ENCODE peak calls at places on chromosomes 11 and 22, in five cellular contexts. One of them, this sample, is unnamed.

GRCh38 chr22:24108073-24108472 is 73.2 kb upstream of the SUSD2 start:
- DNase-seq in H1: no peak
- DNase-seq in neuronal stem cell: no peak
- DNase-seq in mesendoderm: peak
- DNase-seq in mesenchymal stem cell: no peak
- DNase-seq in this sample: no peak

GRCh38 chr22:21896951-21897513 is 29.6 kb upstream of the MAPK1 start:
- DNase-seq in H1: no peak
- DNase-seq in neuronal stem cell: no peak
- DNase-seq in mesendoderm: no peak
- DNase-seq in mesenchymal stem cell: no peak
- DNase-seq in this sample: no peak

GRCh38 chr22:36823177-36823839 is 6.5 kb upstream of the PVALB start:
- DNase-seq in H1: no peak
- DNase-seq in neuronal stem cell: no peak
- DNase-seq in mesendoderm: peak
- DNase-seq in mesenchymal stem cell: peak
- DNase-seq in this sample: peak

GRCh38 chr11:113876074-113876797 is 864 bp upstream of the USP28 start:
- DNase-seq in H1: no peak
- DNase-seq in neuronal stem cell: no peak
- DNase-seq in mesendoderm: no peak
- DNase-seq in mesenchymal stem cell: no peak
- DNase-seq in this sample: no peak

GRCh38 chr22:37636949-37637273 is 2.6 kb upstream of the SH3BP1 start:
- DNase-seq in H1: no peak
- DNase-seq in neuronal stem cell: no peak
- DNase-seq in mesendoderm: no peak
- DNase-seq in mesenchymal stem cell: no peak
- DNase-seq in this sample: no peak

GRCh38 chr22:20247010-20247505 is 21.1 kb downstream of the RTN4R start:
- DNase-seq in H1: no peak
- DNase-seq in neuronal stem cell: no peak
- DNase-seq in mesendoderm: no peak
- DNase-seq in mesenchymal stem cell: peak
- DNase-seq in this sample: peak

GRCh38 chr11:43789700-43790443 is 90.8 kb upstream of the ALKBH3 start:
- DNase-seq in H1: no peak
- DNase-seq in neuronal stem cell: no peak
- DNase-seq in mesendoderm: no peak
- DNase-seq in mesenchymal stem cell: peak
- DNase-seq in this sample: peak

GRCh38 chr22:32255217-32255616 is at the start of gene SLC5A4:
- DNase-seq in H1: no peak
- DNase-seq in neuronal stem cell: no peak
- DNase-seq in mesendoderm: no peak
- DNase-seq in mesenchymal stem cell: no peak
- DNase-seq in this sample: no peak

GRCh38 chr11:133835258-133836075 is 9.8 kb downstream of the SPATA19 start:
- DNase-seq in H1: peak
- DNase-seq in neuronal stem cell: peak
- DNase-seq in mesendoderm: peak
- DNase-seq in mesenchymal stem cell: peak
- DNase-seq in this sample: peak

GRCh38 chr11:78698612-78699011 is 123.9 kb upstream of the NARS2 start:
- DNase-seq in H1: no peak
- DNase-seq in neuronal stem cell: no peak
- DNase-seq in mesendoderm: no peak
- DNase-seq in mesenchymal stem cell: no peak
- DNase-seq in this sample: peak

GRCh38 chr11:74238243-74238642 is 67.2 kb downstream of the PPME1 start:
- DNase-seq in H1: no peak
- DNase-seq in neuronal stem cell: no peak
- DNase-seq in mesendoderm: no peak
- DNase-seq in mesenchymal stem cell: no peak
- DNase-seq in this sample: no peak

GRCh38 chr11:117941163-117941707 is 12.0 kb upstream of the TMPRSS13 start:
- DNase-seq in H1: no peak
- DNase-seq in neuronal stem cell: no peak
- DNase-seq in mesendoderm: no peak
- DNase-seq in mesenchymal stem cell: no peak
- DNase-seq in this sample: no peak

GRCh38 chr22:21759631-21760030 is 24.0 kb upstream of the YPEL1 start:
- DNase-seq in H1: no peak
- DNase-seq in neuronal stem cell: no peak
- DNase-seq in mesendoderm: no peak
- DNase-seq in mesenchymal stem cell: no peak
- DNase-seq in this sample: no peak

GRCh38 chr22:22019659-22020424 is 37.3 kb upstream of the TOP3B start:
- DNase-seq in H1: no peak
- DNase-seq in neuronal stem cell: no peak
- DNase-seq in mesendoderm: no peak
- DNase-seq in mesenchymal stem cell: no peak
- DNase-seq in this sample: no peak

GRCh38 chr11:66291706-66292542 is at the start of gene TMEM151A:
- DNase-seq in H1: peak
- DNase-seq in neuronal stem cell: no peak
- DNase-seq in mesendoderm: no peak
- DNase-seq in mesenchymal stem cell: no peak
- DNase-seq in this sample: no peak

GRCh38 chr22:39488563-39489083 is 13.5 kb upstream of the MIEF1 start:
- DNase-seq in H1: no peak
- DNase-seq in neuronal stem cell: no peak
- DNase-seq in mesendoderm: no peak
- DNase-seq in mesenchymal stem cell: no peak
- DNase-seq in this sample: no peak

GRCh38 chr11:133803026-133803425 is 42.3 kb downstream of the SPATA19 start:
- DNase-seq in H1: no peak
- DNase-seq in neuronal stem cell: no peak
- DNase-seq in mesendoderm: no peak
- DNase-seq in mesenchymal stem cell: no peak
- DNase-seq in this sample: no peak

GRCh38 chr11:107331728-107332127 is 125.9 kb downstream of the CWF19L2 start:
- DNase-seq in H1: no peak
- DNase-seq in neuronal stem cell: no peak
- DNase-seq in mesendoderm: no peak
- DNase-seq in mesenchymal stem cell: no peak
- DNase-seq in this sample: no peak

GRCh38 chr22:44840611-44841322 is 88.4 kb downstream of the ARHGAP8 start:
- DNase-seq in H1: no peak
- DNase-seq in neuronal stem cell: no peak
- DNase-seq in mesendoderm: no peak
- DNase-seq in mesenchymal stem cell: no peak
- DNase-seq in this sample: no peak
- H2BK15ac ChIP-seq in H1: no peak
- H2BK15ac ChIP-seq in neuronal stem cell: no peak
- H2BK15ac ChIP-seq in mesendoderm: no peak
- H2BK15ac ChIP-seq in mesenchymal stem cell: no peak
- H2BK15ac ChIP-seq in this sample: no peak

DNA sequence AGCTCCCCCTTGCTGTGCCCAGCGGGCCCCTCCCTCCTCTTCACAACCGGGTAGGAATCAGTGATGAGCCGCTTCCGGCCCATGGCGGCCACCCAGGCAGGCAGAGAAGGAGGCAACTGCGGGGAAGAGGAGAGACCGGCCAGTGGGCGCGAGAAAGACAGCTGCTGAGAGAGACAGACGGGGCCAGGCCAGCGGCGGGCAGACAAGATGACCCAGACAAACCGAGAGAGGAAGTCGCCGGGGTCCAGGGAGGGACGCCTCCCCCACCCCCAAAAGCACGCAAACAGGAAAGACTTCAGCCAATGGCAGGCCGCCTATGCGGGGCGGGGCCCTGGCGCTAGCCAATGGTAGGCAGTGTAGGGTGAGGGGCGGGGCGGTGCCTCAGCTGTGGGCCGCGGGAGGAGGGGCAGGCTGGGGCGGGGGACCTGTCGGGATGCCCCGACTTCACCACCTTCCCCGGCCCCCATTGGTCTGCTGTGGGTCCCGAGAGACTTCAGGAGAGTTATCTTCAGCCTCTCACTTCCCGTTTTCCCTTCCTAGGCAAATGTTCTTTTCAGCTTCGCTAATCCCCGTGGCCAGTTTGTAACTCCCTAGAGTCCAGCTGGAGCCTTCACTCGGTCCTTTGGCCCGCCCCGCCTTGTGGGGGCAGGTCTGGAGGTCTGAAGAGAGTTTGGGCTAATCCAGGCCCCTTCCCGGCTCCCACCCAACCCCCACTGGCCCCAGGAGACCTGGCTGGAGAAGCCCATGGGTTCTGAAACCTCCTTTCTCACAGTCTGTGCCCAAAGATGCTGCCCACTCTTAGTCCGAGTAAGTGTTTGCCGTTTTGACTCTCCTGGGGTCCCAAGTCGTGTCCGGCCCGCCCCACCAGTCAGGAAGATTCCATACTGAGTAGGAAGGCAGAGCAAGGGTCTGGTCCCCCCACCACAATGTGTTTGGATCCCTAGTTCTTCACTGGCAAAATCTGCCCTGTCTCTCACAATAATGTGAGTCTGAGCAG is at the start of gene POLD4:
- DNase-seq in H1: peak
- DNase-seq in neuronal stem cell: peak
- DNase-seq in mesendoderm: peak
- DNase-seq in mesenchymal stem cell: peak
- DNase-seq in this sample: peak
- H2BK15ac ChIP-seq in H1: peak
- H2BK15ac ChIP-seq in neuronal stem cell: peak
- H2BK15ac ChIP-seq in mesendoderm: no peak
- H2BK15ac ChIP-seq in mesenchymal stem cell: peak
- H2BK15ac ChIP-seq in this sample: peak

GRCh38 chr22:41286639-41287091 is 678 bp upstream of the RANGAP1 start:
- DNase-seq in H1: no peak
- DNase-seq in neuronal stem cell: no peak
- DNase-seq in mesendoderm: no peak
- DNase-seq in mesenchymal stem cell: no peak
- DNase-seq in this sample: peak
- H2BK15ac ChIP-seq in H1: no peak
- H2BK15ac ChIP-seq in neuronal stem cell: no peak
- H2BK15ac ChIP-seq in mesendoderm: no peak
- H2BK15ac ChIP-seq in mesenchymal stem cell: no peak
- H2BK15ac ChIP-seq in this sample: peak

GRCh38 chr22:41513391-41513790 is 30.9 kb downstream of the POLR3H start:
- DNase-seq in H1: no peak
- DNase-seq in neuronal stem cell: no peak
- DNase-seq in mesendoderm: no peak
- DNase-seq in mesenchymal stem cell: no peak
- DNase-seq in this sample: no peak

GRCh38 chr22:41521166-41521565 is 23.1 kb downstream of the POLR3H start:
- DNase-seq in H1: no peak
- DNase-seq in neuronal stem cell: no peak
- DNase-seq in mesendoderm: no peak
- DNase-seq in mesenchymal stem cell: no peak
- DNase-seq in this sample: no peak

GRCh38 chr22:41516462-41516861 is 27.8 kb downstream of the POLR3H start:
- DNase-seq in H1: no peak
- DNase-seq in neuronal stem cell: no peak
- DNase-seq in mesendoderm: no peak
- DNase-seq in mesenchymal stem cell: no peak
- DNase-seq in this sample: no peak

GRCh38 chr22:41517172-41518047 is 26.9 kb downstream of the POLR3H start:
- DNase-seq in H1: peak
- DNase-seq in neuronal stem cell: peak
- DNase-seq in mesendoderm: peak
- DNase-seq in mesenchymal stem cell: peak
- DNase-seq in this sample: peak

GRCh38 chr22:41518048-41518347 is 26.3 kb downstream of the POLR3H start:
- DNase-seq in H1: no peak
- DNase-seq in neuronal stem cell: no peak
- DNase-seq in mesendoderm: no peak
- DNase-seq in mesenchymal stem cell: no peak
- DNase-seq in this sample: no peak
- H2BK15ac ChIP-seq in H1: no peak
- H2BK15ac ChIP-seq in neuronal stem cell: no peak
- H2BK15ac ChIP-seq in mesendoderm: no peak
- H2BK15ac ChIP-seq in mesenchymal stem cell: no peak
- H2BK15ac ChIP-seq in this sample: no peak

DNA sequence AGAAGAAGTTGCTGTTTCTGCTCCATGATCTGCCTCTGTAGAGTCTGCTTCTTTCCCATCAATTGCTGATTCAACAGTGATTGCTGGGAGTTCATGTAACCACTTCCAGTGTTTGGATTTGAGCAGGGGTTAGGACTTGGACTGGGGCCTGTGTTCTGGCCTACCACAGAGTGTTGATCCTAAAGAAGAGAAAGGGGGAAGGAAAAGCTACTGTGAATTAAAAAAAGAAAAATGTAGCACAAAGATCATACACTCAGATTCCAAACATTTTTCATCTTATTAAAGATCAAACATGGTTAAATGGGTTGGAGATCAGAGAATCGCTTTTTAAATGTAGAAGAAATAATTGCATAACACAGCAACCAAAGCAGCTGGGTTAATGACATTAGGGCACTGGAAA is 67.6 kb upstream of the MTMR2 start:
- DNase-seq in H1: no peak
- DNase-seq in neuronal stem cell: no peak
- DNase-seq in mesendoderm: no peak
- DNase-seq in mesenchymal stem cell: peak
- DNase-seq in this sample: peak
- H2BK15ac ChIP-seq in H1: no peak
- H2BK15ac ChIP-seq in neuronal stem cell: no peak
- H2BK15ac ChIP-seq in mesendoderm: no peak
- H2BK15ac ChIP-seq in mesenchymal stem cell: no peak
- H2BK15ac ChIP-seq in this sample: no peak

DNA sequence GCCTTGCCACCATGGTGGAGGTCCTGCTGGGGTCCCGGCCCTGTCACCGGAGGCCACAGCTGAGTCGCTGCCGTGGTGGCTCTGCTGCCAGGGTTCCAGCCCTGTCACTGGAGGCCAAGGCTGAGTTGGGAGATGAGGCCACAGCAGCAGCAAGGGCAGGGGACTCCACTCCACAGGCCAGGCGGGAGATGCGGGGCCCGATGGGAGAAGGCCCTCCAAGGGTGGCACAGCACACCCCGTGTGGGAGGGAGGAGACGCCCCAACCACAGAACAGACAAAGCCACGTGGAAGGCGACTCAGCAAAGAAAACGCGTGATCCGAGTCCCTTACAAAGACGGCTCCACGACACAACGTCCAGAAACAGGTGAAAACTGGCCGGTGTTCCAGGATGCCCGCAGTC is 159.3 kb downstream of the BRD1 start:
- DNase-seq in H1: peak
- DNase-seq in neuronal stem cell: no peak
- DNase-seq in mesendoderm: no peak
- DNase-seq in mesenchymal stem cell: no peak
- DNase-seq in this sample: no peak
- H2BK15ac ChIP-seq in H1: no peak
- H2BK15ac ChIP-seq in neuronal stem cell: no peak
- H2BK15ac ChIP-seq in mesendoderm: no peak
- H2BK15ac ChIP-seq in mesenchymal stem cell: no peak
- H2BK15ac ChIP-seq in this sample: no peak

This sample was measured in IMR-90.